ENCODE peak calls at places on chromosomes 13 and 19, in four cellular contexts. Y is cardiac fibroblast, U is skeletal muscle cell, I is progenitor cell of endocrine pancreas. Q is an unnamed sample.

GRCh38 chr13:95698047-95698749 is 21.3 kb downstream of the DNAJC3 start:
- DNase-seq in Y (peak), U (no peak), I (no peak), Q (no peak)

GRCh38 chr19:53892981-53893325 is 11.0 kb downstream of the PRKCG start:
- DNase-seq in U (no peak), Y (no peak), I (no peak), Q (no peak)

GRCh38 chr13:76672422-76672821 is 213.8 kb downstream of the KCTD12 start:
- DNase-seq in U (peak), Y (peak), I (no peak), Q (no peak)

GRCh38 chr13:18993884-18994660 is 187.6 kb downstream of the TUBA3C start:
- DNase-seq in Y (no peak), I (no peak), U (no peak), Q (no peak)

GRCh38 chr19:17720487-17720839 is 1.2 kb downstream of the MAP1S start:
- DNase-seq in Y (no peak), U (no peak), I (no peak), Q (no peak)

GRCh38 chr19:28500982-28501633 is 711.8 kb downstream of the UQCRFS1 start:
- DNase-seq in U (no peak), I (no peak), Y (no peak), Q (no peak)

GRCh38 chr13:43180036-43180660 is 156.8 kb downstream of the DNAJC15 start:
- DNase-seq in I (no peak), Y (no peak), U (no peak), Q (no peak)

GRCh38 chr19:4013886-4014540 is 6.5 kb downstream of the PIAS4 start:
- DNase-seq in Y (no peak), I (no peak), U (no peak), Q (no peak)

GRCh38 chr19:51439021-51439465 is 19.2 kb downstream of the SIGLEC8 start:
- DNase-seq in I (no peak), U (no peak), Y (peak), Q (no peak)

GRCh38 chr13:97108535-97108910 is 113.6 kb upstream of the MBNL2 start:
- DNase-seq in U (peak), I (no peak), Y (peak), Q (no peak)

GRCh38 chr13:23449386-23450162 is 16.1 kb upstream of the SACS start:
- DNase-seq in I (no peak), Y (no peak), U (no peak), Q (no peak)

GRCh38 chr19:8116437-8117293 is 32.7 kb downstream of the FBN3 start:
- DNase-seq in U (no peak), I (no peak), Y (no peak), Q (no peak)

GRCh38 chr19:1606138-1606651 is 933 bp upstream of the UQCR11 start:
- DNase-seq in U (no peak), Y (no peak), I (no peak), Q (no peak)

GRCh38 chr13:111337206-111337605 is 16.8 kb downstream of the TEX29 start:
- DNase-seq in I (no peak), U (peak), Y (peak), Q (peak)

Q was measured in AG09309.